ENCODE peak calls at places on chromosomes 4 and X, in six cellular contexts. One of them, this sample, is unnamed.

GRCh38 chr4:73257242-73257994 is 1.2 kb downstream of the ANKRD17 start:
- DNase-seq in cerebellar nuclear complex: peak; percentile 26
- DNase-seq in H7: peak; percentile 43
- DNase-seq in HFF-Myc: peak; percentile 75
- DNase-seq in HuH-7.5: no peak
- DNase-seq in non-pigmented ciliary epithelial cell: peak; percentile 50
- DNase-seq in this sample: peak; percentile 76

GRCh38 chr4:145583191-145583590 is 36.0 kb upstream of the MMAA start:
- DNase-seq in HuH-7.5: no peak
- DNase-seq in H7: no peak
- DNase-seq in cerebellar nuclear complex: no peak
- DNase-seq in HFF-Myc: no peak
- DNase-seq in non-pigmented ciliary epithelial cell: no peak
- DNase-seq in this sample: no peak

GRCh38 chrX:48508400-48509244 is at the start of gene PORCN:
- DNase-seq in HFF-Myc: no peak
- DNase-seq in HuH-7.5: peak; percentile 84
- DNase-seq in non-pigmented ciliary epithelial cell: no peak
- DNase-seq in cerebellar nuclear complex: peak; percentile 43
- DNase-seq in H7: peak; percentile 96
- DNase-seq in this sample: peak; percentile 95

GRCh38 chr4:177461606-177462005 is 19.4 kb upstream of the AGA start:
- DNase-seq in HFF-Myc: no peak
- DNase-seq in H7: no peak
- DNase-seq in cerebellar nuclear complex: no peak
- DNase-seq in non-pigmented ciliary epithelial cell: peak; percentile 63
- DNase-seq in HuH-7.5: no peak
- DNase-seq in this sample: peak; percentile 11

GRCh38 chr4:152983774-152984411 is 47.8 kb downstream of the FHDC1 start:
- DNase-seq in cerebellar nuclear complex: no peak
- DNase-seq in non-pigmented ciliary epithelial cell: peak; percentile 55
- DNase-seq in HFF-Myc: no peak
- DNase-seq in H7: no peak
- DNase-seq in HuH-7.5: no peak
- DNase-seq in this sample: peak; percentile 50

GRCh38 chr4:99435154-99435553 is at the start of gene ADH7:
- DNase-seq in HuH-7.5: no peak
- DNase-seq in non-pigmented ciliary epithelial cell: no peak
- DNase-seq in H7: no peak
- DNase-seq in HFF-Myc: no peak
- DNase-seq in cerebellar nuclear complex: no peak
- DNase-seq in this sample: no peak

GRCh38 chr4:2390146-2390545 is 28.3 kb downstream of the ZFYVE28 start:
- DNase-seq in non-pigmented ciliary epithelial cell: no peak
- DNase-seq in cerebellar nuclear complex: no peak
- DNase-seq in HFF-Myc: no peak
- DNase-seq in HuH-7.5: no peak
- DNase-seq in H7: peak; percentile 42
- DNase-seq in this sample: no peak

GRCh38 chrX:104854790-104855340 is 288.9 kb downstream of the IL1RAPL2 start:
- DNase-seq in HuH-7.5: no peak
- DNase-seq in HFF-Myc: no peak
- DNase-seq in H7: no peak
- DNase-seq in cerebellar nuclear complex: no peak
- DNase-seq in non-pigmented ciliary epithelial cell: no peak
- DNase-seq in this sample: no peak

GRCh38 chrX:44314259-44314734 is 29.2 kb downstream of the EFHC2 start:
- DNase-seq in non-pigmented ciliary epithelial cell: peak; percentile 13
- DNase-seq in HuH-7.5: peak; percentile 2
- DNase-seq in HFF-Myc: no peak
- DNase-seq in H7: peak; percentile 8
- DNase-seq in cerebellar nuclear complex: no peak
- DNase-seq in this sample: peak; percentile 2

GRCh38 chr4:128709268-128709667 is 100.2 kb upstream of the JADE1 start:
- DNase-seq in cerebellar nuclear complex: no peak
- DNase-seq in H7: no peak
- DNase-seq in HFF-Myc: no peak
- DNase-seq in non-pigmented ciliary epithelial cell: no peak
- DNase-seq in HuH-7.5: no peak
- DNase-seq in this sample: no peak

GRCh38 chr4:86358176-86358701 is 1.6 kb downstream of the MAPK10 start:
- DNase-seq in cerebellar nuclear complex: peak; percentile 36
- DNase-seq in H7: no peak
- DNase-seq in HFF-Myc: no peak
- DNase-seq in non-pigmented ciliary epithelial cell: no peak
- DNase-seq in HuH-7.5: no peak
- DNase-seq in this sample: no peak

GRCh38 chr4:86036729-86037128 is 323.1 kb downstream of the MAPK10 start:
- DNase-seq in non-pigmented ciliary epithelial cell: peak; percentile 75
- DNase-seq in cerebellar nuclear complex: no peak
- DNase-seq in HFF-Myc: no peak
- DNase-seq in H7: no peak
- DNase-seq in HuH-7.5: no peak
- DNase-seq in this sample: no peak

GRCh38 chrX:42175843-42176242 is 252.5 kb upstream of the CASK start:
- DNase-seq in non-pigmented ciliary epithelial cell: no peak
- DNase-seq in H7: no peak
- DNase-seq in HFF-Myc: no peak
- DNase-seq in cerebellar nuclear complex: no peak
- DNase-seq in HuH-7.5: no peak
- DNase-seq in this sample: no peak

GRCh38 chr4:83889802-83890201 is 353.9 kb downstream of the GPAT3 start:
- DNase-seq in non-pigmented ciliary epithelial cell: peak; percentile 52
- DNase-seq in HuH-7.5: no peak
- DNase-seq in HFF-Myc: peak; percentile 4
- DNase-seq in H7: no peak
- DNase-seq in cerebellar nuclear complex: no peak
- DNase-seq in this sample: peak; percentile 9

This sample was measured in GM03348.